ENCODE peak calls at places on chromosomes 13 and 19, in four cellular contexts. W is K562, Z is H1, A is HepG2. U is an unnamed sample.

GRCh38 chr13:28559636-28560259 is 64.8 kb upstream of the FLT1 start:
- DNase-seq in A (no peak), W (no peak), Z (no peak), U (no peak)

GRCh38 chr19:10636304-10636972 is 11.1 kb downstream of the SLC44A2 start:
- DNase-seq in W (no peak), Z (no peak), A (no peak), U (no peak)

GRCh38 chr19:10752913-10753285 is 35.0 kb downstream of the DNM2 start:
- DNase-seq in W (no peak), A (no peak), Z (no peak), U (no peak)

GRCh38 chr13:110540871-110541525 is 20.5 kb downstream of the RAB20 start:
- DNase-seq in Z (no peak), A (no peak), W (no peak), U (no peak)

GRCh38 chr13:31625115-31625514 is 114.2 kb upstream of the RXFP2 start:
- DNase-seq in W (no peak), A (no peak), Z (no peak), U (no peak)

GRCh38 chr13:54805743-54806142 is 1777.1 kb downstream of the OLFM4 start:
- DNase-seq in A (no peak), W (no peak), Z (no peak), U (no peak)

GRCh38 chr19:49361438-49362047 is 673 bp downstream of the TEAD2 start:
- DNase-seq in W (peak), Z (no peak), A (peak), U (peak)

GRCh38 chr19:30144794-30145193 is 202.8 kb downstream of the URI1 start:
- DNase-seq in W (no peak), Z (no peak), A (no peak), U (no peak)

GRCh38 chr13:70249332-70250064 is 141.2 kb upstream of the KLHL1 start:
- DNase-seq in Z (peak), W (no peak), A (peak), U (no peak)

DNA sequence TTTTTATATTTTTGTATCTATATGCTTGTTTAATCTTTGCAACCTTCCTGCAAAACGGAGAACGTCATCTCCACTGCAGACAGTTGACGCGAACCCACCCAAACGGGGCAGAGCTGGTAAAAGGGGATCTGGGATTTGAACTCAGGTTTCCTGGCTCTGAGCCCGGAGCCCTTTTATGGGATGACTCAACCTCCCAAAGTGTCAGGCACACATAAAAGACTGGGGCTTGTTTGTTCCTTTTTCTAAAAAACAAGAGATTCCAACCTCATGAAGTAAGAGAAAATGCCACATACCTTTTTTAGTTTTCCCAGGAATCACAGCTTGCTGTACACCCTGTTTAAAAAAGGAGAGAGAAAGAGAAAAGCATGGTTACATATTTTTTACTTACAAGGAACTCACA is 78.9 kb downstream of the GADD45B start:
- DNase-seq in Z (no peak), W (no peak), A (peak), U (no peak)
- TF ChIP-seq JUN in Z (no peak), W (no peak), A (no peak), U (no peak)

DNA sequence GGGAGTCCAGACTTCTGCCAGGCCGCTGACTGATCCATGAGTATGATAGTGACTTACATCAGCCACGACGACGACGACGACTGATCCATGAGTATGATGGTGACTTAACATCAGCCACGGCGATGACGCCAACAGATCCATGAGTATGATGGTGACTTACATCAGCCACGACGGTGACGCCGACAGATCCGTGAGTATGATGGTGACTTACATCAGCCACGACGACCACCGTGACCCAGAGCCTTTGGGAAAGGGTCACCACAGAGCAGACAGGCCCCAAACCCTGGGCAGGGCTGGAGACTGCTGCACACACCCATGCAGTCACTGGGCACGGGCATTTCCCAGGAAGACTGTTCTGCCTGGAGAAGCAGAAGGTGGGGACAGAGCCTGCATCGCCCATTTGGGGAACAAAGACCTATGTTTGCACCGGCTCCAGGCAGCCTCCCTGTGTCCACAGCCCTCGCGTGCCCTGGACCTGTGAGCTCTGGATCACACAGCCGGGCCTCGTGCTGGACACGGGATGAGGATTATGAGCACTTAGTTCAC is 130.9 kb upstream of the SPACA7 start:
- DNase-seq in W (no peak), A (no peak), Z (no peak), U (no peak)
- TF ChIP-seq HDAC2 in W (no peak), A (no peak), Z (no peak), U (no peak)

GRCh38 chr19:56217039-56217949 is 15.2 kb downstream of the ZSCAN5C start:
- DNase-seq in A (no peak), W (no peak), Z (peak), U (no peak)
- TF ChIP-seq JUN in A (no peak), W (no peak), Z (no peak), U (no peak)

DNA sequence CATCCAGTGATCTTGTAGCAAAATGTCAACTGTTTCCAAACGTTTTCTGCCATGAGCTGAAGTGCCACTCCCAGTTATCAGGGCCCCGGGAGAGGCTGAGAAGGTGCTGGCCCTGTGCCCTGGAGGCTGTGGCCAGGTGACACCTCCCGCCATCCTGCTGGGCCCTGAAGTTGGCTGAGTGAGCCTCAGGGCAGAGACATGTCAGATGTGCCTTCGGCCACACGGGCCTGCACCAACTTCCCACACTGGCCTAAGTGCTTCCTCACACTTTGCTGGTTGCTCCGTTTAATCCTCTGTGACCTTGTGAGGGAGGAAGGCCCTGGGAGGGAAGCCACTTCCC is 4.8 kb downstream of the ADPRHL1 start:
- DNase-seq in A (peak), W (peak), Z (no peak), U (no peak)
- TF ChIP-seq HDAC2 in A (no peak), W (no peak), Z (no peak), U (no peak)

GRCh38 chr13:109180905-109181425 is 551.6 kb downstream of the MYO16 start:
- DNase-seq in W (no peak), A (peak), Z (no peak), U (no peak)
- TF ChIP-seq JUN in W (no peak), A (no peak), Z (no peak), U (no peak)

GRCh38 chr19:7507884-7508283 is 8.0 kb upstream of the ZNF358 start:
- DNase-seq in Z (peak), A (peak), W (peak), U (peak)
- TF ChIP-seq HDAC2 in Z (no peak), A (no peak), W (no peak), U (no peak)